ENCODE peak calls at places on chromosomes 2 and 18, in four cellular contexts. One of them, this sample, is unnamed.
A peak's percentile ranks its signal among the peaks of the same experiment; 100 is the strongest.

GRCh38 chr2:40123321-40123720 is 328.6 kb downstream of the SLC8A1 start:
- DNase-seq in astrocyte of the spinal cord: no peak
- DNase-seq in AG09309: peak; percentile 29
- DNase-seq in GM23338: no peak
- DNase-seq in this sample: no peak

GRCh38 chr2:27776097-27776496 is 4.6 kb downstream of the MRPL33 start:
- DNase-seq in AG09309: no peak
- DNase-seq in astrocyte of the spinal cord: no peak
- DNase-seq in GM23338: no peak
- DNase-seq in this sample: no peak

GRCh38 chr2:871175-871727 is 79.4 kb upstream of the SNTG2 start:
- DNase-seq in AG09309: no peak
- DNase-seq in GM23338: no peak
- DNase-seq in astrocyte of the spinal cord: no peak
- DNase-seq in this sample: no peak

GRCh38 chr2:234218261-234219180 is 168.0 kb downstream of the SPP2 start:
- DNase-seq in GM23338: no peak
- DNase-seq in astrocyte of the spinal cord: no peak
- DNase-seq in AG09309: no peak
- DNase-seq in this sample: no peak

GRCh38 chr2:54670485-54671009 is 52.9 kb upstream of the EML6 start:
- DNase-seq in GM23338: no peak
- DNase-seq in astrocyte of the spinal cord: no peak
- DNase-seq in AG09309: no peak
- DNase-seq in this sample: no peak

GRCh38 chr2:146850746-146851145 is 994.1 kb upstream of the ACVR2A start:
- DNase-seq in astrocyte of the spinal cord: peak; percentile 59
- DNase-seq in AG09309: no peak
- DNase-seq in GM23338: no peak
- DNase-seq in this sample: no peak

GRCh38 chr2:236939751-236940229 is 145.9 kb upstream of the COPS8 start:
- DNase-seq in AG09309: no peak
- DNase-seq in astrocyte of the spinal cord: no peak
- DNase-seq in GM23338: no peak
- DNase-seq in this sample: no peak

GRCh38 chr2:168804214-168804613 is 1.8 kb downstream of the NOSTRIN start:
- DNase-seq in AG09309: no peak
- DNase-seq in astrocyte of the spinal cord: no peak
- DNase-seq in GM23338: no peak
- DNase-seq in this sample: no peak

GRCh38 chr2:171309727-171310265 is 124.0 kb downstream of the METTL8 start:
- DNase-seq in GM23338: no peak
- DNase-seq in AG09309: no peak
- DNase-seq in astrocyte of the spinal cord: no peak
- DNase-seq in this sample: no peak

GRCh38 chr2:235553291-235553690 is 59.4 kb downstream of the AGAP1 start:
- DNase-seq in astrocyte of the spinal cord: no peak
- DNase-seq in AG09309: no peak
- DNase-seq in GM23338: no peak
- DNase-seq in this sample: no peak

GRCh38 chr2:235552671-235553070 is 58.8 kb downstream of the AGAP1 start:
- DNase-seq in AG09309: no peak
- DNase-seq in astrocyte of the spinal cord: no peak
- DNase-seq in GM23338: no peak
- DNase-seq in this sample: no peak

GRCh38 chr2:235550946-235551345 is 57.1 kb downstream of the AGAP1 start:
- DNase-seq in astrocyte of the spinal cord: no peak
- DNase-seq in GM23338: no peak
- DNase-seq in AG09309: no peak
- DNase-seq in this sample: no peak

GRCh38 chr2:235550378-235550760 is 56.5 kb downstream of the AGAP1 start:
- DNase-seq in GM23338: no peak
- DNase-seq in AG09309: no peak
- DNase-seq in astrocyte of the spinal cord: no peak
- DNase-seq in this sample: no peak

GRCh38 chr2:235551965-235552364 is 58.1 kb downstream of the AGAP1 start:
- DNase-seq in GM23338: peak; percentile 83
- DNase-seq in AG09309: peak; percentile 17
- DNase-seq in astrocyte of the spinal cord: peak; percentile 56
- DNase-seq in this sample: no peak
- TF ChIP-seq CTCF in GM23338: peak; percentile 79
- TF ChIP-seq CTCF in AG09309: peak; percentile 82
- TF ChIP-seq CTCF in astrocyte of the spinal cord: peak; percentile 74
- TF ChIP-seq CTCF in this sample: no peak

GRCh38 chr2:155810411-155810810 is 522.1 kb downstream of the NR4A2 start:
- DNase-seq in astrocyte of the spinal cord: no peak
- DNase-seq in AG09309: no peak
- DNase-seq in GM23338: no peak
- DNase-seq in this sample: no peak

GRCh38 chr2:155815275-155815674 is 517.2 kb downstream of the NR4A2 start:
- DNase-seq in GM23338: no peak
- DNase-seq in astrocyte of the spinal cord: no peak
- DNase-seq in AG09309: no peak
- DNase-seq in this sample: no peak

GRCh38 chr2:155815851-155816250 is 516.7 kb downstream of the NR4A2 start:
- DNase-seq in astrocyte of the spinal cord: no peak
- DNase-seq in AG09309: no peak
- DNase-seq in GM23338: peak; percentile 75
- DNase-seq in this sample: no peak
- TF ChIP-seq CTCF in astrocyte of the spinal cord: peak; percentile 2
- TF ChIP-seq CTCF in AG09309: no peak
- TF ChIP-seq CTCF in GM23338: peak; percentile 88
- TF ChIP-seq CTCF in this sample: peak; percentile 50

GRCh38 chr18:33440011-33440383 is 524 bp downstream of the CCDC178 start:
- DNase-seq in GM23338: peak; percentile 82
- DNase-seq in AG09309: no peak
- DNase-seq in astrocyte of the spinal cord: peak; percentile 79
- DNase-seq in this sample: no peak

GRCh38 chr18:33444699-33445098 is 4.2 kb upstream of the CCDC178 start:
- DNase-seq in astrocyte of the spinal cord: no peak
- DNase-seq in GM23338: no peak
- DNase-seq in AG09309: no peak
- DNase-seq in this sample: no peak

GRCh38 chr18:33440384-33441043 is at the start of gene CCDC178:
- DNase-seq in GM23338: peak; percentile 83
- DNase-seq in AG09309: no peak
- DNase-seq in astrocyte of the spinal cord: peak; percentile 26
- DNase-seq in this sample: no peak
- TF ChIP-seq CTCF in GM23338: no peak
- TF ChIP-seq CTCF in AG09309: no peak
- TF ChIP-seq CTCF in astrocyte of the spinal cord: no peak
- TF ChIP-seq CTCF in this sample: no peak

DNA sequence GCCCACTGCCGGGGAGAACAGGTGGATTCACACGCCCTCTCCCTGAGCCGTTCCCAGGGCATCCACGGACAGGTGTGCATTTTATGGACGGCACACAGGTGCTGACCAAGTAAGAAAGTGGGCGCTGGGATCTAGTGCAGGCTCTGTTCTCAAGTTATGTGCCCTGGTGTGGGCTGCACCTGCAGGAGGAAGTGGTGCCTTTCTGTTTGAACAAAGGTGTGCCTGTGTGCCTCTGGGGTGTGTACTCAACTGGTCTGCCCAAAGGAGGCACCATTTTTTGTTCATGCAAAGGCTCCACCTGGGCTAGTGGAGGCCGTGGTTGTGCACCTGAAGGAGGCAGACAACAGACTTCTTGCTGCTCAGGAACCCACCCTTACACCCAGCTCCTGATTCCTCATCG is 88.2 kb upstream of the HK2 start:
- DNase-seq in AG09309: no peak
- DNase-seq in astrocyte of the spinal cord: no peak
- DNase-seq in GM23338: no peak
- DNase-seq in this sample: no peak
- TF ChIP-seq CTCF in AG09309: no peak
- TF ChIP-seq CTCF in astrocyte of the spinal cord: no peak
- TF ChIP-seq CTCF in GM23338: no peak
- TF ChIP-seq CTCF in this sample: no peak

DNA sequence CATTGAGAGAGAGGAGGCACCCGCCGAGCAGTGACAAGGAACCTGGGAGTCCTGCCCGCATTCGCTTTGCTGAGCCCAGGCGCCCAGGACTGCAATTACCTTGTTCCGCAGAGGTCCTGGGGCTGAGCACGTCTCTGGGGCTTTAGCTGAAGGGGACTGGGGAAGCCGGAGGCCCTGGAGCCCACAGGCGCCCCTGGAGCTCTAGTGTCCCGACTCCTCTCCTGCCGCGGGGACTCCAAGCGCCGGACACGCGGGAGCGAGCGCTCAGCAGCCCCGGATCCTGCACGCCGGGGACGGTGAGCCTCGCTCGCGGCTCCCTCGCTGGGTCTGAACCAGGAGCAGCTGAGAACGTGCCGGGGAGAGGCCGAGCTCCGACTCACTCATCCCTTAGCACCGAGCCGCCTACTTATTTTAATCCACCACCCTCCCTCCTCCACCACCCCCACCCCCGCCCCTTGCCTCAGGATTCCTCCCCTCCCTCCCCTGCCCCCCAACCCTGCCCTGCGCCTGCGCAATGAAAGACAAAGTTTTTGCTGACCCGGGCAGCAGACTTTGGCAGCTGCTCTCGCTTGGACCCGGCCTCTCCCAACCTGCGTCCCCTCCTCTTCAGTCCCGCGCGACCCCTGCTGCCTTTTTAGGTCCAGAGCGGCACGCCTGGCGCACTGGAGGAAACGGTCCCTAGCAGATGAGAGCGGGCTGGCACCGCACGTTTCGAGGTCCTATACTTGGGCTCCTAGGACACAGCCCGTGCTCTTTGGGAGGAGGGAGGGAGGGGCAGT is at the start of gene OSR1:
- DNase-seq in AG09309: no peak
- DNase-seq in GM23338: peak; percentile 84
- DNase-seq in astrocyte of the spinal cord: peak; percentile 76
- DNase-seq in this sample: no peak
- TF ChIP-seq CTCF in AG09309: no peak
- TF ChIP-seq CTCF in GM23338: peak; percentile 31
- TF ChIP-seq CTCF in astrocyte of the spinal cord: no peak
- TF ChIP-seq CTCF in this sample: no peak

DNA sequence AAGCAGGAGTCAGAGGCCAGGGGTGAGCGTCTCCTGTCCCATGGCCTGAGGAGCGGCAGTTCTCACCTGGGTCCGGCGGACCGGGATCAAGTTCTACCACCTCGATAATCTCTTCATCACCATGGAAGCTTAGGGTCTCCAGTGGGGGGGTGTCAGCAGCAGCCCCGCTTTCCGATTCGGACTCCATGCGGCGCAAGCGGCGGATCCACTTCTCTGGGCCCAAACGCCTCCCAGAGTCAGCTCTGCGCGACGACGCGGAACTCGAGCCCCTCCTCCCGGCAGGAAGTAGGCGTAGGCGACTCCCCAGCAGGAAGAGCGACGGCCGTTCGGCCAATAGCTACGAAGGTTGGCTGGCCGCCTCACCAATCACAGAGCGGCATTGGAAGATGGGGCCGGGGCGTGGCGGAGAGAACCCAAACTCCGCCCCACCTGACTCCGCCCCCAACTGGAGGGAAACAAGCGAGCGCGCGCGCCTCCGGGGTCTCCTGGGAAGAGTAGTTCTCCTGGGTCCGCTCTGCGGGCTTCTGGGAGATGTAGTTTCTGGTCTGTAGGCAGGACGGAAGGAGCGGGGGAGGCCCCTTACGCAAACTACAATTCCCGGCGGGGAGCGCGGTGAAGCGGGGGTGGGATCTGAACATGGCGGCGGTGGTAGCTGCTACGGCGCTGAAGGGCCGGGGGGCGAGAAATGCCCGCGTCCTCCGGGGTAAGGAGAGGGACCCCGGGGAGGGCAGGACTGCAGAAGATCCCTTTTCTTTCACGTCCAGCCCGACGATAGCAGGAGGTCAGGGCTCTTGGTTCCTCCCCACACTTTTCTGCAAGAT is at the start of the genes AAMP and PNKD:
- DNase-seq in GM23338: peak; percentile 100
- DNase-seq in astrocyte of the spinal cord: peak; percentile 100
- DNase-seq in AG09309: peak; percentile 97
- DNase-seq in this sample: peak; percentile 100
- TF ChIP-seq CTCF in GM23338: no peak
- TF ChIP-seq CTCF in astrocyte of the spinal cord: peak; percentile 10
- TF ChIP-seq CTCF in AG09309: no peak
- TF ChIP-seq CTCF in this sample: no peak

GRCh38 chr18:32688821-32689220 is 84.0 kb downstream of the KLHL14 start:
- DNase-seq in AG09309: no peak
- DNase-seq in astrocyte of the spinal cord: no peak
- DNase-seq in GM23338: no peak
- DNase-seq in this sample: no peak

GRCh38 chr18:32683044-32683443 is 89.8 kb downstream of the KLHL14 start:
- DNase-seq in astrocyte of the spinal cord: no peak
- DNase-seq in AG09309: no peak
- DNase-seq in GM23338: peak; percentile 46
- DNase-seq in this sample: no peak

GRCh38 chr18:32684940-32685339 is 87.9 kb downstream of the KLHL14 start:
- DNase-seq in GM23338: no peak
- DNase-seq in AG09309: no peak
- DNase-seq in astrocyte of the spinal cord: no peak
- DNase-seq in this sample: no peak
- TF ChIP-seq CTCF in GM23338: no peak
- TF ChIP-seq CTCF in AG09309: no peak
- TF ChIP-seq CTCF in astrocyte of the spinal cord: no peak
- TF ChIP-seq CTCF in this sample: no peak

This sample was measured in CD14-positive monocyte.